ENCODE peak calls at places on chromosome 18, in ten cellular contexts. G is psoas muscle; P is GM23248; Z is CD4-positive, alpha-beta memory T cell; D is HCT116; O is SJSA1; F is stomach; I is cardiac muscle cell; E is tibial artery; H is OCI-LY7. T is an unnamed sample. For H3K4me1, the result is how much of the 10 kb centered on the place peaks cover.

GRCh38 chr18:79802298-79802697 is 4.6 kb downstream of the KCNG2 start:
- DNase-seq in G (no peak), P (no peak), Z (no peak), D (no peak), O (no peak), F (no peak), I (no peak), E (no peak), H (no peak), T (no peak)

GRCh38 chr18:21315741-21316187 is 73.7 kb downstream of the GREB1L start:
- DNase-seq in G (no peak), P (no peak), Z (no peak), D (peak), O (no peak), F (no peak), I (peak), E (no peak), H (no peak), T (no peak)

GRCh38 chr18:68083131-68083530 is 566.6 kb upstream of the DSEL start:
- DNase-seq in G (no peak), P (peak), Z (no peak), D (no peak), O (no peak), F (no peak), I (no peak), E (no peak), H (no peak), T (no peak)

GRCh38 chr18:78411539-78411938 is 568.1 kb upstream of the SALL3 start:
- DNase-seq in G (no peak), P (no peak), Z (no peak), D (no peak), O (no peak), F (no peak), I (no peak), E (no peak), H (no peak), T (peak)

GRCh38 chr18:7221424-7222155 is 9.3 kb upstream of the LRRC30 start:
- DNase-seq in G (no peak), P (peak), Z (no peak), D (peak), O (peak), F (no peak), I (peak), E (no peak), H (peak), T (no peak)

GRCh38 chr18:24942144-24942543 is 409.8 kb downstream of the ZNF521 start:
- DNase-seq in G (no peak), P (no peak), Z (no peak), D (no peak), O (no peak), F (no peak), I (no peak), E (no peak), H (no peak), T (no peak)

GRCh38 chr18:10707294-10707693 is 181.5 kb downstream of the NAPG start:
- DNase-seq in G (no peak), P (no peak), Z (no peak), D (no peak), O (no peak), F (no peak), I (no peak), E (no peak), H (no peak), T (no peak)

GRCh38 chr18:25310045-25310444 is 41.9 kb downstream of the ZNF521 start:
- DNase-seq in G (no peak), P (peak), Z (no peak), D (peak), O (peak), F (no peak), I (no peak), E (no peak), H (peak), T (no peak)

GRCh38 chr18:46619559-46619958 is 37.5 kb downstream of the LOXHD1 start:
- DNase-seq in G (no peak), P (no peak), Z (no peak), D (no peak), O (no peak), F (no peak), I (no peak), E (no peak), H (no peak), T (peak)

GRCh38 chr18:56869189-56869777 is 218.1 kb downstream of the WDR7 start:
- DNase-seq in G (no peak), P (peak), Z (peak), D (peak), O (peak), F (no peak), I (peak), E (no peak), H (peak), T (no peak)

GRCh38 chr18:7847357-7847756 is 280.2 kb downstream of the PTPRM start:
- DNase-seq in G (no peak), P (no peak), Z (no peak), D (no peak), O (no peak), F (no peak), I (no peak), E (no peak), H (no peak), T (no peak)

GRCh38 chr18:50644807-50645206 is 84.9 kb downstream of the MAPK4 start:
- DNase-seq in G (no peak), P (peak), Z (no peak), D (peak), O (no peak), F (no peak), I (peak), E (no peak), H (no peak), T (no peak)

GRCh38 chr18:67517224-67517765 is 775 bp upstream of the DSEL start:
- DNase-seq in G (peak), P (peak), Z (no peak), D (no peak), O (no peak), F (no peak), I (peak), E (peak), H (no peak), T (no peak)

GRCh38 chr18:31426021-31426420 is 21.5 kb upstream of the DSG3 start:
- DNase-seq in G (no peak), P (no peak), Z (no peak), D (no peak), O (no peak), F (no peak), I (no peak), E (no peak), H (no peak), T (no peak)

GRCh38 chr18:58554404-58554803 is 74.5 kb downstream of the ALPK2 start:
- DNase-seq in G (no peak), P (no peak), Z (no peak), D (no peak), O (no peak), F (no peak), I (no peak), E (no peak), H (no peak), T (no peak)

GRCh38 chr18:13700153-13700552 is 26.2 kb downstream of the FAM210A start:
- DNase-seq in G (no peak), P (no peak), Z (no peak), D (no peak), O (no peak), F (no peak), I (no peak), E (no peak), H (peak), T (no peak)

GRCh38 chr18:45617284-45617683 is 2.0 kb downstream of the SLC14A2 start:
- DNase-seq in G (peak), P (peak), Z (no peak), D (peak), O (peak), F (peak), I (no peak), E (peak), H (no peak), T (peak)

GRCh38 chr18:27750014-27750413 is 426.9 kb downstream of the CDH2 start:
- DNase-seq in G (no peak), P (peak), Z (no peak), D (peak), O (peak), F (peak), I (peak), E (no peak), H (peak), T (no peak)

GRCh38 chr18:57959278-57959677 is 84.7 kb upstream of the NEDD4L start:
- DNase-seq in G (no peak), P (peak), Z (no peak), D (peak), O (peak), F (peak), I (peak), E (no peak), H (peak), T (no peak)

GRCh38 chr18:13548106-13548819 is 178.1 kb downstream of the FAM210A start:
- DNase-seq in G (no peak), P (no peak), Z (no peak), D (no peak), O (no peak), F (no peak), I (no peak), E (no peak), H (no peak), T (peak)

GRCh38 chr18:31774960-31775359 is 14.3 kb upstream of the SLC25A52 start:
- DNase-seq in G (no peak), P (no peak), Z (no peak), D (no peak), O (no peak), F (no peak), I (no peak), E (no peak), H (no peak), T (no peak)

GRCh38 chr18:13316066-13316465 is 97.5 kb downstream of the LDLRAD4 start:
- DNase-seq in G (no peak), P (peak), Z (no peak), D (no peak), O (no peak), F (no peak), I (no peak), E (no peak), H (peak), T (no peak)

GRCh38 chr18:25350561-25351201 is 1.3 kb downstream of the ZNF521 start:
- DNase-seq in G (peak), P (peak), Z (no peak), D (no peak), O (peak), F (no peak), I (peak), E (peak), H (peak), T (no peak)

GRCh38 chr18:43917487-43917886 is 640.2 kb upstream of the SYT4 start:
- DNase-seq in G (no peak), P (no peak), Z (no peak), D (no peak), O (no peak), F (no peak), I (no peak), E (no peak), H (no peak), T (no peak)

GRCh38 chr18:39825485-39825884 is 2129.5 kb upstream of the PIK3C3 start:
- DNase-seq in G (no peak), P (peak), Z (no peak), D (no peak), O (no peak), F (no peak), I (no peak), E (no peak), H (no peak), T (no peak)

GRCh38 chr18:22980394-22980793 is 47.3 kb downstream of the RBBP8 start:
- DNase-seq in G (no peak), P (no peak), Z (no peak), D (no peak), O (no peak), F (no peak), I (no peak), E (no peak), H (no peak), T (no peak)

GRCh38 chr18:39199231-39199855 is 1633.7 kb upstream of the CELF4 start:
- DNase-seq in G (no peak), P (no peak), Z (no peak), D (no peak), O (no peak), F (no peak), I (no peak), E (no peak), H (no peak), T (no peak)

GRCh38 chr18:79805211-79805862 is 7.6 kb downstream of the KCNG2 start:
- DNase-seq in G (no peak), P (no peak), Z (no peak), D (no peak), O (no peak), F (no peak), I (no peak), E (no peak), H (peak), T (no peak)

GRCh38 chr18:8814206-8814605 is 108.8 kb downstream of the MTCL1 start:
- DNase-seq in G (no peak), P (peak), Z (no peak), D (no peak), O (peak), F (no peak), I (no peak), E (no peak), H (no peak), T (no peak)

GRCh38 chr18:36889316-36889715 is 60.4 kb downstream of the KIAA1328 start:
- DNase-seq in G (no peak), P (no peak), Z (no peak), D (no peak), O (no peak), F (no peak), I (no peak), E (no peak), H (no peak), T (no peak)

GRCh38 chr18:62839874-62840713 is 124.8 kb downstream of the PHLPP1 start:
- DNase-seq in G (no peak), P (peak), Z (no peak), D (no peak), O (no peak), F (no peak), I (no peak), E (no peak), H (no peak), T (no peak)

GRCh38 chr18:77067315-77068061 is 65.1 kb downstream of the MBP start:
- DNase-seq in G (peak), P (peak), Z (peak), D (peak), O (peak), F (peak), I (no peak), E (peak), H (no peak), T (no peak)
- H3K4me1 ChIP-seq in G (under half), P (half or more), Z (half or more), D (half or more), O (half or more), F (half or more), I (under half), E (under half), H (under half), T (half or more)

GRCh38 chr18:77061946-77062517 is 70.6 kb downstream of the MBP start:
- DNase-seq in G (no peak), P (no peak), Z (no peak), D (no peak), O (no peak), F (no peak), I (no peak), E (no peak), H (peak), T (no peak)

GRCh38 chr18:77062518-77063003 is 70.0 kb downstream of the MBP start:
- DNase-seq in G (no peak), P (no peak), Z (peak), D (no peak), O (no peak), F (peak), I (no peak), E (no peak), H (peak), T (no peak)

GRCh38 chr18:77061291-77061945 is 71.2 kb downstream of the MBP start:
- DNase-seq in G (no peak), P (no peak), Z (no peak), D (no peak), O (peak), F (no peak), I (no peak), E (no peak), H (no peak), T (no peak)

GRCh38 chr18:77065221-77065981 is 67.2 kb downstream of the MBP start:
- DNase-seq in G (peak), P (peak), Z (peak), D (peak), O (peak), F (peak), I (no peak), E (peak), H (no peak), T (no peak)

GRCh38 chr18:77063256-77063655 is 69.3 kb downstream of the MBP start:
- DNase-seq in G (no peak), P (no peak), Z (peak), D (no peak), O (no peak), F (peak), I (no peak), E (no peak), H (peak), T (no peak)
- H3K4me1 ChIP-seq in G (under half), P (under half), Z (half or more), D (half or more), O (half or more), F (half or more), I (under half), E (under half), H (half or more), T (under half)

GRCh38 chr18:3248670-3249359 is 1.2 kb downstream of the MYL12A start:
- DNase-seq in G (no peak), P (peak), Z (peak), D (no peak), O (peak), F (no peak), I (no peak), E (no peak), H (peak), T (no peak)
- H3K4me1 ChIP-seq in G (half or more), P (under half), Z (half or more), D (half or more), O (half or more), F (under half), I (under half), E (under half), H (half or more), T (half or more)

DNA sequence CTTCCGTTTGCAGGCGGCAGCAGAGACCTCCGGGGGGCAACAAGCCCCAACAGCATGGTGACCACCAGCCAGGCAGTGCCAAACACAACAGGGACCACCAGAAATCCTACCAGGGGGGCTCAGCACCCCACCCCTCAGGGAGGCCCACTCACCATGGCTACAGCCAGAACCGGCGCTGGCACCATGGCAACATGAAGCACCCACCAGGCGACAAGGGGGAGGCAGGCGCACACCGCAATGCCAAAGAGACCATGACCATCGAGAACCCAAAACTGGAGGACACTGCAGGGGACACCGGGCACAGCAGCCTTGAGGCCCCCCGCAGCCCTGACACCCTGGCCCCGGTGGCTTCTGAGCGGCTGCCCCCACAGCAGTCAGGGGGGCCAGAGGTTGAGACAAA is 192.9 kb downstream of the SMAD7 start:
- DNase-seq in G (no peak), P (no peak), Z (no peak), D (no peak), O (no peak), F (no peak), I (no peak), E (no peak), H (no peak), T (no peak)
- H3K4me1 ChIP-seq in G (under half), P (under half), Z (under half), D (under half), O (under half), F (under half), I (under half), E (under half), H (under half), T (under half)

T was measured in vagina.